ENCODE peak calls at places on chromosomes 7 and 10, in seven cellular contexts. One of them, this sample, is unnamed.

GRCh38 chr10:94747137-94747536 is 15.3 kb upstream of the CYP2C19 start:
- DNase-seq in A549: no peak
- DNase-seq in tibial nerve: no peak
- DNase-seq in K562: no peak
- DNase-seq in transverse colon: no peak
- DNase-seq in ovary: no peak
- DNase-seq in upper lobe of left lung: no peak
- DNase-seq in this sample: no peak

GRCh38 chr10:99318048-99318447 is 11.1 kb upstream of the CNNM1 start:
- DNase-seq in A549: no peak
- DNase-seq in tibial nerve: no peak
- DNase-seq in K562: no peak
- DNase-seq in transverse colon: no peak
- DNase-seq in ovary: no peak
- DNase-seq in upper lobe of left lung: no peak
- DNase-seq in this sample: no peak

GRCh38 chr10:133618851-133619250 is 7.7 kb downstream of the FRG2B start:
- DNase-seq in A549: no peak
- DNase-seq in tibial nerve: no peak
- DNase-seq in K562: no peak
- DNase-seq in transverse colon: no peak
- DNase-seq in ovary: no peak
- DNase-seq in upper lobe of left lung: no peak
- DNase-seq in this sample: no peak

GRCh38 chr7:37113661-37114355 is 334.9 kb downstream of the ELMO1 start:
- DNase-seq in A549: no peak
- DNase-seq in tibial nerve: no peak
- DNase-seq in K562: no peak
- DNase-seq in transverse colon: no peak
- DNase-seq in ovary: no peak
- DNase-seq in upper lobe of left lung: no peak
- DNase-seq in this sample: no peak

GRCh38 chr7:4203786-4204185 is 478.3 kb upstream of the FOXK1 start:
- DNase-seq in A549: no peak
- DNase-seq in tibial nerve: no peak
- DNase-seq in K562: no peak
- DNase-seq in transverse colon: no peak
- DNase-seq in ovary: no peak
- DNase-seq in upper lobe of left lung: no peak
- DNase-seq in this sample: no peak

GRCh38 chr7:96427143-96427542 is 105.2 kb upstream of the SLC25A13 start:
- DNase-seq in A549: no peak
- DNase-seq in tibial nerve: no peak
- DNase-seq in K562: no peak
- DNase-seq in transverse colon: no peak
- DNase-seq in ovary: no peak
- DNase-seq in upper lobe of left lung: no peak
- DNase-seq in this sample: no peak

GRCh38 chr10:4538016-4538415 is 288.0 kb upstream of the AKR1E2 start:
- DNase-seq in A549: no peak
- DNase-seq in tibial nerve: no peak
- DNase-seq in K562: no peak
- DNase-seq in transverse colon: no peak
- DNase-seq in ovary: no peak
- DNase-seq in upper lobe of left lung: no peak
- DNase-seq in this sample: no peak

GRCh38 chr7:15757041-15757995 is 70.8 kb upstream of the MEOX2 start:
- DNase-seq in A549: no peak
- DNase-seq in tibial nerve: no peak
- DNase-seq in K562: no peak
- DNase-seq in transverse colon: no peak
- DNase-seq in ovary: no peak
- DNase-seq in upper lobe of left lung: no peak
- DNase-seq in this sample: no peak

GRCh38 chr10:70378122-70378521 is 4.3 kb downstream of the LRRC20 start:
- DNase-seq in A549: peak
- DNase-seq in tibial nerve: no peak
- DNase-seq in K562: no peak
- DNase-seq in transverse colon: no peak
- DNase-seq in ovary: no peak
- DNase-seq in upper lobe of left lung: peak
- DNase-seq in this sample: no peak

GRCh38 chr10:115827650-115828049 is 445.4 kb downstream of the GFRA1 start:
- DNase-seq in A549: no peak
- DNase-seq in tibial nerve: no peak
- DNase-seq in K562: no peak
- DNase-seq in transverse colon: no peak
- DNase-seq in ovary: no peak
- DNase-seq in upper lobe of left lung: no peak
- DNase-seq in this sample: no peak

GRCh38 chr7:1403844-1404404 is 55.3 kb downstream of the MICALL2 start:
- DNase-seq in A549: no peak
- DNase-seq in tibial nerve: no peak
- DNase-seq in K562: no peak
- DNase-seq in transverse colon: no peak
- DNase-seq in ovary: no peak
- DNase-seq in upper lobe of left lung: no peak
- DNase-seq in this sample: no peak

GRCh38 chr10:114694062-114694461 is 36.0 kb upstream of the ABLIM1 start:
- DNase-seq in A549: no peak
- DNase-seq in tibial nerve: no peak
- DNase-seq in K562: no peak
- DNase-seq in transverse colon: no peak
- DNase-seq in ovary: no peak
- DNase-seq in upper lobe of left lung: no peak
- DNase-seq in this sample: no peak

GRCh38 chr7:137538361-137538762 is 194.8 kb upstream of the PTN start:
- DNase-seq in A549: no peak
- DNase-seq in tibial nerve: no peak
- DNase-seq in K562: no peak
- DNase-seq in transverse colon: no peak
- DNase-seq in ovary: no peak
- DNase-seq in upper lobe of left lung: no peak
- DNase-seq in this sample: no peak

GRCh38 chr7:114660007-114660406 is 245.4 kb downstream of the FOXP2 start:
- DNase-seq in A549: no peak
- DNase-seq in tibial nerve: no peak
- DNase-seq in K562: no peak
- DNase-seq in transverse colon: no peak
- DNase-seq in ovary: no peak
- DNase-seq in upper lobe of left lung: no peak
- DNase-seq in this sample: no peak

GRCh38 chr10:124308351-124308645 is 110.4 kb downstream of the OAT start:
- DNase-seq in A549: no peak
- DNase-seq in tibial nerve: no peak
- DNase-seq in K562: no peak
- DNase-seq in transverse colon: no peak
- DNase-seq in ovary: no peak
- DNase-seq in upper lobe of left lung: no peak
- DNase-seq in this sample: no peak

GRCh38 chr10:124305984-124306383 is 112.7 kb downstream of the OAT start:
- DNase-seq in A549: no peak
- DNase-seq in tibial nerve: no peak
- DNase-seq in K562: no peak
- DNase-seq in transverse colon: no peak
- DNase-seq in ovary: no peak
- DNase-seq in upper lobe of left lung: no peak
- DNase-seq in this sample: no peak

GRCh38 chr10:124307531-124308350 is 111.0 kb downstream of the OAT start:
- DNase-seq in A549: no peak
- DNase-seq in tibial nerve: no peak
- DNase-seq in K562: no peak
- DNase-seq in transverse colon: no peak
- DNase-seq in ovary: no peak
- DNase-seq in upper lobe of left lung: no peak
- DNase-seq in this sample: no peak

GRCh38 chr10:124306520-124306919 is 112.2 kb downstream of the OAT start:
- DNase-seq in A549: no peak
- DNase-seq in tibial nerve: no peak
- DNase-seq in K562: no peak
- DNase-seq in transverse colon: no peak
- DNase-seq in ovary: no peak
- DNase-seq in upper lobe of left lung: no peak
- DNase-seq in this sample: no peak

GRCh38 chr10:124306922-124307371 is 111.8 kb downstream of the OAT start:
- DNase-seq in A549: no peak
- DNase-seq in tibial nerve: no peak
- DNase-seq in K562: no peak
- DNase-seq in transverse colon: no peak
- DNase-seq in ovary: no peak
- DNase-seq in upper lobe of left lung: peak
- DNase-seq in this sample: no peak
- TF ChIP-seq EP300 in A549: no peak
- TF ChIP-seq EP300 in tibial nerve: peak
- TF ChIP-seq EP300 in K562: no peak
- TF ChIP-seq EP300 in transverse colon: no peak
- TF ChIP-seq EP300 in ovary: no peak
- TF ChIP-seq EP300 in upper lobe of left lung: no peak
- TF ChIP-seq EP300 in this sample: no peak

GRCh38 chr10:36688717-36689116 is 436.7 kb upstream of the ANKRD30A start:
- DNase-seq in A549: no peak
- DNase-seq in tibial nerve: no peak
- DNase-seq in K562: no peak
- DNase-seq in transverse colon: no peak
- DNase-seq in ovary: no peak
- DNase-seq in upper lobe of left lung: no peak
- DNase-seq in this sample: no peak

DNA sequence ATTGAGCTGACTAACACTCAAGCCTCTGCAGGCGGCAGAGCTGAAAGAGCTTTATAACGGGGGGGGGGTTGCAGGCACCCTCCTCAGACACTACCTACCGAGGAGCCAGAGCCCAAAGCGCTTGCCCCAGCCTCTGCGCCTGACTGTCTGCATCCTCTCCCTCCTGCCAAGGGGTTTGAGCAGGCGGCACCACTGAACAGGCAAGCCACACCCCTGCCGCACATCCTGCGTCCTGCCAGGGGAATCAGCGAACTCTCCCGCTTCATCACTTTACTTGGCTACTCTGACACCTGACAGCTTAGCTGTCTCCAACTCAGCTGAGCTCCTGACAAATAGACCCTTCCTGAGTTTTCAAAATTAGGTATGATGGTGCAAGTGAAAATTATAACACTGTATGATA is 432.6 kb upstream of the ANKRD30A start:
- DNase-seq in A549: no peak
- DNase-seq in tibial nerve: no peak
- DNase-seq in K562: no peak
- DNase-seq in transverse colon: no peak
- DNase-seq in ovary: no peak
- DNase-seq in upper lobe of left lung: no peak
- DNase-seq in this sample: no peak
- TF ChIP-seq POLR2A in A549: no peak
- TF ChIP-seq POLR2A in tibial nerve: no peak
- TF ChIP-seq POLR2A in K562: no peak
- TF ChIP-seq POLR2A in transverse colon: no peak
- TF ChIP-seq POLR2A in ovary: no peak
- TF ChIP-seq POLR2A in upper lobe of left lung: no peak
- TF ChIP-seq POLR2A in this sample: no peak

DNA sequence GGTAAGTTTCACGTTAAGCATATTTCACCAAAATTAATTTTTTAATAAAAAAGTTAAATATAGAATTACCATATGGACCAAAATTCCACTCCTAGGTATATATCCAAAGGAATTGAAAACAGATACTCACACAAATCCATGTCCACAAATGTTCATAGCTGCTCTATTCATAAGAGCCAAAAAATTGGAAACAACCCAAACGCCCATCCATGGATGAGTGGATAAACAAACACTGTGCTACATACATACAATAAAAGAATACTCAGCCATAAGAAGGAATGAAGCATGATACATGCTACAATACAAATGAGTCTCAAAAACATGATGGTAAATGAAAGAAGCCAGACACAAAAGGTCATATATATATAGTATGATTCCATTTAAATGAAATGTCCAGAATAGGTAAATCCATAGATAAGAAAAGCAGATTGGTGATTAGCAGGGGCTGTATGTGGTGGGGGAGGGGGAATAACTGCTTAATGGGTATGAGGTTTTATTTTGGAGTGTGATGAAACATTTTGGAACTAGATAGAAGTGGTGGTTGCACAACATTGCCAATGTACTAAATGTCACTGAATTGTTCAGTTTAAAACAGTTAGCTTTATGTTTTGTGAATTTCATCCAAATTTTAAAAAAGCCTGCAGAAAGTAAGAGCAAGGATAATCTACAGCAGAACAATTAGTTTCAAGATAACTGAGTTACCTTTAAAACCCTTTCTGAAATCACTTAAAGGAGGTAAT is 101.2 kb upstream of the EFCAB10 start:
- DNase-seq in A549: no peak
- DNase-seq in tibial nerve: peak
- DNase-seq in K562: no peak
- DNase-seq in transverse colon: no peak
- DNase-seq in ovary: no peak
- DNase-seq in upper lobe of left lung: no peak
- DNase-seq in this sample: no peak
- H3K27ac ChIP-seq in A549: no peak
- H3K27ac ChIP-seq in tibial nerve: peak
- H3K27ac ChIP-seq in K562: no peak
- H3K27ac ChIP-seq in transverse colon: no peak
- H3K27ac ChIP-seq in ovary: no peak
- H3K27ac ChIP-seq in upper lobe of left lung: no peak
- H3K27ac ChIP-seq in this sample: no peak

DNA sequence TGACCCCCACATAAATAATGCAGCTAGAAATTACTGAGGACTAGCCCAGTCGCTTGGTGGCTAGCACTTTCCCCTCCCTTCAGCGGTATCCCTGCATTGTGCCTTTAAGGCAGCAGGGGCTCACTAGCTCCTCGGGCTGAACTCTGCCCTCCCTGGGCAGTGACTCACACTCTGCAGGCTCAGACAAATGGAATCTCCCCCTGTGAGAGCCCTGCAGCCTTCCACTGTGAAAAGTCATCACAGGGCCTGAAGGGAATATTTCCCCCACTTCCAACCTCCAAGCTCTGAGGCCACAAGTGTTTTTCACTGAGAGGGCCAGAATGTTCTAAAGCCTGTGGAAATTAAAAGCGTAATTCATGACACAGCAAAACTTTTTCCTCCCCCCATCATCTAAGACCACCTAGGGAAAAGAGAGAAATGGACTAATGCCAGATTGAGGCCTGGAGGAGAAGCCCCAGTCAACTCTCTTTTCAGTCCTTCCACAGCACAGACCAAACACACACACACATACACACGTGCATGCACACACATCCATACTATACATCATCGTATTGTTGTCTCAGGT is 93.6 kb upstream of the COL1A2 start:
- DNase-seq in A549: peak
- DNase-seq in tibial nerve: peak
- DNase-seq in K562: peak
- DNase-seq in transverse colon: peak
- DNase-seq in ovary: peak
- DNase-seq in upper lobe of left lung: peak
- DNase-seq in this sample: peak
- TF ChIP-seq EP300 in A549: peak
- TF ChIP-seq EP300 in tibial nerve: no peak
- TF ChIP-seq EP300 in K562: no peak
- TF ChIP-seq EP300 in transverse colon: no peak
- TF ChIP-seq EP300 in ovary: no peak
- TF ChIP-seq EP300 in upper lobe of left lung: no peak
- TF ChIP-seq EP300 in this sample: no peak

This sample was measured in esophagus muscularis mucosa.